ENCODE peak calls at places on chromosomes 4 and X, in nine cellular contexts. One of them, this sample, is unnamed. For H3K36me3, the result is how much of the 10 kb centered on the place peaks cover.

GRCh38 chrX:334331-334891 is 15.8 kb upstream of the GTPBP6 start:
- DNase-seq in stomach: no peak
- DNase-seq in adrenal gland: no peak
- DNase-seq in brain microvascular endothelial cell: no peak
- DNase-seq in IMR-90: no peak
- DNase-seq in left lung: peak
- DNase-seq in A673: no peak
- DNase-seq in lower lobe of right lung: peak
- DNase-seq in CD4-positive, alpha-beta memory T cell: no peak
- DNase-seq in this sample: no peak

GRCh38 chr4:56648245-56649151 is 32.6 kb downstream of the HOPX start:
- DNase-seq in stomach: no peak
- DNase-seq in adrenal gland: no peak
- DNase-seq in brain microvascular endothelial cell: no peak
- DNase-seq in IMR-90: no peak
- DNase-seq in left lung: no peak
- DNase-seq in A673: no peak
- DNase-seq in lower lobe of right lung: no peak
- DNase-seq in CD4-positive, alpha-beta memory T cell: no peak
- DNase-seq in this sample: no peak

GRCh38 chr4:124414641-124415040 is 297.9 kb downstream of the ANKRD50 start:
- DNase-seq in stomach: no peak
- DNase-seq in adrenal gland: no peak
- DNase-seq in brain microvascular endothelial cell: peak
- DNase-seq in IMR-90: peak
- DNase-seq in left lung: no peak
- DNase-seq in A673: no peak
- DNase-seq in lower lobe of right lung: no peak
- DNase-seq in CD4-positive, alpha-beta memory T cell: no peak
- DNase-seq in this sample: no peak

GRCh38 chr4:170090667-170091052 is 904 bp upstream of the AADAT start:
- DNase-seq in stomach: no peak
- DNase-seq in adrenal gland: no peak
- DNase-seq in brain microvascular endothelial cell: no peak
- DNase-seq in IMR-90: peak
- DNase-seq in left lung: no peak
- DNase-seq in A673: no peak
- DNase-seq in lower lobe of right lung: no peak
- DNase-seq in CD4-positive, alpha-beta memory T cell: no peak
- DNase-seq in this sample: no peak

GRCh38 chr4:164012396-164013027 is 518.0 kb downstream of the TMA16 start:
- DNase-seq in stomach: peak
- DNase-seq in adrenal gland: no peak
- DNase-seq in brain microvascular endothelial cell: peak
- DNase-seq in IMR-90: no peak
- DNase-seq in left lung: no peak
- DNase-seq in A673: peak
- DNase-seq in lower lobe of right lung: no peak
- DNase-seq in CD4-positive, alpha-beta memory T cell: no peak
- DNase-seq in this sample: no peak

GRCh38 chr4:121253961-121254360 is 89.8 kb upstream of the TNIP3 start:
- DNase-seq in stomach: no peak
- DNase-seq in adrenal gland: no peak
- DNase-seq in brain microvascular endothelial cell: no peak
- DNase-seq in IMR-90: no peak
- DNase-seq in left lung: no peak
- DNase-seq in A673: no peak
- DNase-seq in lower lobe of right lung: no peak
- DNase-seq in CD4-positive, alpha-beta memory T cell: peak
- DNase-seq in this sample: no peak

GRCh38 chr4:7226464-7226863 is 34.1 kb downstream of the SORCS2 start:
- DNase-seq in stomach: no peak
- DNase-seq in adrenal gland: no peak
- DNase-seq in brain microvascular endothelial cell: no peak
- DNase-seq in IMR-90: no peak
- DNase-seq in left lung: no peak
- DNase-seq in A673: no peak
- DNase-seq in lower lobe of right lung: no peak
- DNase-seq in CD4-positive, alpha-beta memory T cell: no peak
- DNase-seq in this sample: no peak

GRCh38 chr4:92129408-92129994 is 174.3 kb upstream of the GRID2 start:
- DNase-seq in stomach: no peak
- DNase-seq in adrenal gland: no peak
- DNase-seq in brain microvascular endothelial cell: no peak
- DNase-seq in IMR-90: no peak
- DNase-seq in left lung: no peak
- DNase-seq in A673: no peak
- DNase-seq in lower lobe of right lung: no peak
- DNase-seq in CD4-positive, alpha-beta memory T cell: no peak
- DNase-seq in this sample: no peak

GRCh38 chr4:40134206-40134917 is 62.5 kb upstream of the RHOH start:
- DNase-seq in stomach: no peak
- DNase-seq in adrenal gland: no peak
- DNase-seq in brain microvascular endothelial cell: no peak
- DNase-seq in IMR-90: no peak
- DNase-seq in left lung: no peak
- DNase-seq in A673: no peak
- DNase-seq in lower lobe of right lung: no peak
- DNase-seq in CD4-positive, alpha-beta memory T cell: no peak
- DNase-seq in this sample: no peak

GRCh38 chr4:40130401-40131036 is 66.3 kb upstream of the RHOH start:
- DNase-seq in stomach: no peak
- DNase-seq in adrenal gland: no peak
- DNase-seq in brain microvascular endothelial cell: no peak
- DNase-seq in IMR-90: no peak
- DNase-seq in left lung: no peak
- DNase-seq in A673: no peak
- DNase-seq in lower lobe of right lung: no peak
- DNase-seq in CD4-positive, alpha-beta memory T cell: no peak
- DNase-seq in this sample: no peak

GRCh38 chr4:40132816-40133215 is 64.0 kb upstream of the RHOH start:
- DNase-seq in stomach: no peak
- DNase-seq in adrenal gland: no peak
- DNase-seq in brain microvascular endothelial cell: no peak
- DNase-seq in IMR-90: no peak
- DNase-seq in left lung: no peak
- DNase-seq in A673: no peak
- DNase-seq in lower lobe of right lung: no peak
- DNase-seq in CD4-positive, alpha-beta memory T cell: no peak
- DNase-seq in this sample: no peak
- H3K36me3 ChIP-seq in stomach: under half
- H3K36me3 ChIP-seq in adrenal gland: under half
- H3K36me3 ChIP-seq in brain microvascular endothelial cell: under half
- H3K36me3 ChIP-seq in IMR-90: under half
- H3K36me3 ChIP-seq in left lung: under half
- H3K36me3 ChIP-seq in A673: under half
- H3K36me3 ChIP-seq in lower lobe of right lung: under half
- H3K36me3 ChIP-seq in CD4-positive, alpha-beta memory T cell: under half
- H3K36me3 ChIP-seq in this sample: under half

GRCh38 chr4:94762326-94762725 is 4.6 kb downstream of the BMPR1B start:
- DNase-seq in stomach: no peak
- DNase-seq in adrenal gland: no peak
- DNase-seq in brain microvascular endothelial cell: no peak
- DNase-seq in IMR-90: no peak
- DNase-seq in left lung: no peak
- DNase-seq in A673: no peak
- DNase-seq in lower lobe of right lung: no peak
- DNase-seq in CD4-positive, alpha-beta memory T cell: no peak
- DNase-seq in this sample: no peak

GRCh38 chr4:94757192-94758140 is at the start of gene BMPR1B:
- DNase-seq in stomach: no peak
- DNase-seq in adrenal gland: no peak
- DNase-seq in brain microvascular endothelial cell: peak
- DNase-seq in IMR-90: peak
- DNase-seq in left lung: no peak
- DNase-seq in A673: peak
- DNase-seq in lower lobe of right lung: no peak
- DNase-seq in CD4-positive, alpha-beta memory T cell: no peak
- DNase-seq in this sample: peak

GRCh38 chr4:94758141-94758699 is 465 bp downstream of the BMPR1B start:
- DNase-seq in stomach: no peak
- DNase-seq in adrenal gland: no peak
- DNase-seq in brain microvascular endothelial cell: peak
- DNase-seq in IMR-90: no peak
- DNase-seq in left lung: no peak
- DNase-seq in A673: peak
- DNase-seq in lower lobe of right lung: peak
- DNase-seq in CD4-positive, alpha-beta memory T cell: no peak
- DNase-seq in this sample: peak

GRCh38 chr4:94759767-94760211 is 2.0 kb downstream of the BMPR1B start:
- DNase-seq in stomach: no peak
- DNase-seq in adrenal gland: no peak
- DNase-seq in brain microvascular endothelial cell: no peak
- DNase-seq in IMR-90: no peak
- DNase-seq in left lung: no peak
- DNase-seq in A673: no peak
- DNase-seq in lower lobe of right lung: no peak
- DNase-seq in CD4-positive, alpha-beta memory T cell: no peak
- DNase-seq in this sample: no peak

GRCh38 chr4:94758700-94759399 is 1.1 kb downstream of the BMPR1B start:
- DNase-seq in stomach: no peak
- DNase-seq in adrenal gland: no peak
- DNase-seq in brain microvascular endothelial cell: peak
- DNase-seq in IMR-90: no peak
- DNase-seq in left lung: no peak
- DNase-seq in A673: no peak
- DNase-seq in lower lobe of right lung: no peak
- DNase-seq in CD4-positive, alpha-beta memory T cell: no peak
- DNase-seq in this sample: no peak
- H3K4me3 ChIP-seq in stomach: peak
- H3K4me3 ChIP-seq in adrenal gland: peak
- H3K4me3 ChIP-seq in brain microvascular endothelial cell: peak
- H3K4me3 ChIP-seq in IMR-90: peak
- H3K4me3 ChIP-seq in left lung: peak
- H3K4me3 ChIP-seq in A673: peak
- H3K4me3 ChIP-seq in lower lobe of right lung: peak
- H3K4me3 ChIP-seq in CD4-positive, alpha-beta memory T cell: no peak
- H3K4me3 ChIP-seq in this sample: no peak

GRCh38 chr4:5971077-5971447 is 47.2 kb downstream of the C4orf50 start:
- DNase-seq in stomach: peak
- DNase-seq in adrenal gland: no peak
- DNase-seq in brain microvascular endothelial cell: no peak
- DNase-seq in IMR-90: no peak
- DNase-seq in left lung: no peak
- DNase-seq in A673: no peak
- DNase-seq in lower lobe of right lung: no peak
- DNase-seq in CD4-positive, alpha-beta memory T cell: no peak
- DNase-seq in this sample: no peak
- H3K36me3 ChIP-seq in stomach: under half
- H3K36me3 ChIP-seq in adrenal gland: under half
- H3K36me3 ChIP-seq in brain microvascular endothelial cell: under half
- H3K36me3 ChIP-seq in IMR-90: under half
- H3K36me3 ChIP-seq in left lung: under half
- H3K36me3 ChIP-seq in A673: under half
- H3K36me3 ChIP-seq in lower lobe of right lung: under half
- H3K36me3 ChIP-seq in CD4-positive, alpha-beta memory T cell: under half
- H3K36me3 ChIP-seq in this sample: under half

GRCh38 chr4:2412534-2412884 is 5.9 kb downstream of the ZFYVE28 start:
- DNase-seq in stomach: peak
- DNase-seq in adrenal gland: no peak
- DNase-seq in brain microvascular endothelial cell: no peak
- DNase-seq in IMR-90: no peak
- DNase-seq in left lung: no peak
- DNase-seq in A673: no peak
- DNase-seq in lower lobe of right lung: no peak
- DNase-seq in CD4-positive, alpha-beta memory T cell: peak
- DNase-seq in this sample: peak

GRCh38 chr4:2412885-2413716 is 5.3 kb downstream of the ZFYVE28 start:
- DNase-seq in stomach: peak
- DNase-seq in adrenal gland: peak
- DNase-seq in brain microvascular endothelial cell: peak
- DNase-seq in IMR-90: peak
- DNase-seq in left lung: peak
- DNase-seq in A673: peak
- DNase-seq in lower lobe of right lung: peak
- DNase-seq in CD4-positive, alpha-beta memory T cell: peak
- DNase-seq in this sample: peak

GRCh38 chr4:2415881-2416563 is 2.4 kb downstream of the ZFYVE28 start:
- DNase-seq in stomach: no peak
- DNase-seq in adrenal gland: no peak
- DNase-seq in brain microvascular endothelial cell: no peak
- DNase-seq in IMR-90: no peak
- DNase-seq in left lung: no peak
- DNase-seq in A673: no peak
- DNase-seq in lower lobe of right lung: no peak
- DNase-seq in CD4-positive, alpha-beta memory T cell: no peak
- DNase-seq in this sample: no peak

GRCh38 chr4:2415213-2415612 is 3.2 kb downstream of the ZFYVE28 start:
- DNase-seq in stomach: no peak
- DNase-seq in adrenal gland: no peak
- DNase-seq in brain microvascular endothelial cell: no peak
- DNase-seq in IMR-90: no peak
- DNase-seq in left lung: no peak
- DNase-seq in A673: no peak
- DNase-seq in lower lobe of right lung: no peak
- DNase-seq in CD4-positive, alpha-beta memory T cell: no peak
- DNase-seq in this sample: no peak

DNA sequence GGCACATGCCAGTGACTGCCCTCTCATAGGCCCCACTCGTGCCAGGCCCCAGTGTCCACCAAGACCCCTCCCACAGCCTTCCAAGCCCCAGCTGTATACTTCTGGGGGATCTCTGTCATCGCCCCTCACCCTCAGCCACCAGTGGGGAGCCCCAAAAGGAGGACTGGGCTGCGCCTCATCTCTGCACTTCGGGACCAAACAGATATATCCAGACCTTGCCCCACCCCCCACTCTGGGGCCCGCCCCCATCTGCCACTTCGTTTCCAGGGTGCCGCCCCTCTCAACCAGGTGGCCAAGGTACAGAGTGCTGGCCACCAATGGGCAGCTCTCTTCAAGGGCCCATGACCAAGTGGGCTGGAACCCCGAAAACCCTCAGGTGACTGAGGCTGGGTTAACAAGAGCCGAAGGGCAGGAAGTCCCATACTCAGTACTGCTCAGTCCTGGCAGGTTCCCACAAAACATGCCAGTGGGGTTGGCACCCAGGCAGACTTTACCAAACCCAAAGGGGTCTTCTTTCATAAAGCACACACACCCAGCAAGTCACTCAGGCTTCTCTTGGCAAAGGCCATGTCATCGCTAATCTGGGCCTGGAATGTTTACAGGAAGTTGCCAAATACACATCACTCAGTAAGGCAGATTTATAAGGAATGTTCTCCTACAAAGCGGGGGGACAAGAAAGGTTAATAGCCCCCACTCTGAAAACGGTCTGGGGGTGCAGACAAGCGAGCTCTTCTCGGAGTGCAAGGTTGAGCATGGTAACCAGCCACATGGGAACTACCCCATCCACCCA is 4.4 kb downstream of the ZFYVE28 start:
- DNase-seq in stomach: peak
- DNase-seq in adrenal gland: peak
- DNase-seq in brain microvascular endothelial cell: no peak
- DNase-seq in IMR-90: no peak
- DNase-seq in left lung: no peak
- DNase-seq in A673: peak
- DNase-seq in lower lobe of right lung: peak
- DNase-seq in CD4-positive, alpha-beta memory T cell: peak
- DNase-seq in this sample: peak
- H3K4me3 ChIP-seq in stomach: no peak
- H3K4me3 ChIP-seq in adrenal gland: no peak
- H3K4me3 ChIP-seq in brain microvascular endothelial cell: no peak
- H3K4me3 ChIP-seq in IMR-90: no peak
- H3K4me3 ChIP-seq in left lung: no peak
- H3K4me3 ChIP-seq in A673: no peak
- H3K4me3 ChIP-seq in lower lobe of right lung: peak
- H3K4me3 ChIP-seq in CD4-positive, alpha-beta memory T cell: no peak
- H3K4me3 ChIP-seq in this sample: no peak

This sample was measured in mucosa of descending colon.